ENCODE peak calls at places on chromosome 12, in six cellular contexts. Y is endothelial cell of umbilical vein; B is fibroblast of lung; K is IMR-90; L is CD4-positive, alpha-beta memory T cell; S is adrenal gland. W is an unnamed sample. For H3K36me3 and H3K9me3, the result is how much of the 10 kb centered on the place peaks cover.

GRCh38 chr12:116551952-116552749 is 7.0 kb upstream of the MAP1LC3B2 start:
- DNase-seq in K (peak), L (no peak), Y (peak), B (peak), S (peak), W (no peak)

GRCh38 chr12:75724913-75725312 is 213.5 kb upstream of the KRR1 start:
- DNase-seq in L (no peak), K (peak), B (peak), S (peak), Y (peak), W (peak)

GRCh38 chr12:64828713-64829112 is 4.3 kb downstream of the TBC1D30 start:
- DNase-seq in K (no peak), B (no peak), Y (no peak), S (no peak), L (no peak), W (no peak)

GRCh38 chr12:86521870-86522269 is 265.7 kb upstream of the MGAT4C start:
- DNase-seq in Y (no peak), L (no peak), S (no peak), B (no peak), K (no peak), W (no peak)

GRCh38 chr12:16130359-16130758 is 147.1 kb downstream of the SLC15A5 start:
- DNase-seq in L (no peak), B (no peak), Y (no peak), S (no peak), K (no peak), W (no peak)

GRCh38 chr12:128661216-128661550 is 162.6 kb downstream of the SLC15A4 start:
- DNase-seq in S (no peak), K (no peak), Y (no peak), L (no peak), B (no peak), W (no peak)

GRCh38 chr12:9221476-9221875 is 13.3 kb upstream of the PZP start:
- DNase-seq in K (no peak), Y (no peak), L (no peak), B (peak), S (no peak), W (no peak)

GRCh38 chr12:124321040-124321481 is 26.2 kb downstream of the RFLNA start:
- DNase-seq in B (peak), Y (peak), L (peak), S (peak), K (peak), W (peak)

GRCh38 chr12:15782667-15783066 is 6.5 kb downstream of the EPS8 start:
- DNase-seq in K (no peak), L (no peak), S (no peak), B (no peak), Y (no peak), W (no peak)

GRCh38 chr12:3998968-3999792 is 126.0 kb upstream of the PARP11 start:
- DNase-seq in L (peak), S (no peak), B (no peak), Y (no peak), K (no peak), W (no peak)

GRCh38 chr12:93080994-93081809 is 152.1 kb upstream of the EEA1 start:
- DNase-seq in Y (peak), B (peak), S (no peak), K (peak), L (no peak), W (no peak)

GRCh38 chr12:26555139-26555538 is 277.9 kb downstream of the ITPR2 start:
- DNase-seq in K (peak), B (no peak), L (no peak), S (no peak), Y (no peak), W (peak)

GRCh38 chr12:4134833-4135597 is 138.5 kb upstream of the CCND2 start:
- DNase-seq in K (no peak), Y (no peak), L (no peak), B (no peak), S (no peak), W (no peak)

GRCh38 chr12:8953773-8954402 is 4.4 kb upstream of the M6PR start:
- DNase-seq in L (peak), Y (no peak), K (no peak), S (no peak), B (no peak), W (no peak)

GRCh38 chr12:14239350-14239934 is 126.0 kb upstream of the ATF7IP start:
- DNase-seq in Y (no peak), B (peak), K (no peak), L (no peak), S (peak), W (no peak)

GRCh38 chr12:93833946-93834345 is 156.8 kb downstream of the CRADD start:
- DNase-seq in L (no peak), K (no peak), S (no peak), B (no peak), Y (no peak), W (no peak)

GRCh38 chr12:104704224-104704623 is 247.5 kb downstream of the CHST11 start:
- DNase-seq in B (no peak), L (no peak), S (no peak), K (no peak), Y (no peak), W (no peak)

GRCh38 chr12:20367731-20368652 is at the start of gene PDE3A:
- DNase-seq in S (peak), B (peak), K (peak), L (no peak), Y (peak), W (peak)

GRCh38 chr12:3123729-3124128 is 46.5 kb downstream of the TSPAN9 start:
- DNase-seq in B (no peak), L (no peak), K (no peak), Y (peak), S (no peak), W (peak)

GRCh38 chr12:19872745-19873144 is 433.5 kb downstream of the AEBP2 start:
- DNase-seq in L (no peak), B (no peak), S (no peak), K (no peak), Y (no peak), W (no peak)

GRCh38 chr12:123113038-123113437 is 37.9 kb downstream of the PITPNM2 start:
- DNase-seq in B (no peak), S (no peak), Y (no peak), K (no peak), L (no peak), W (no peak)

GRCh38 chr12:103401421-103401820 is 94.3 kb downstream of the C12orf42 start:
- DNase-seq in K (no peak), B (no peak), L (peak), S (no peak), Y (no peak), W (peak)

GRCh38 chr12:116346751-116347150 is 69.3 kb upstream of the MED13L start:
- DNase-seq in Y (peak), L (no peak), B (peak), S (peak), K (peak), W (peak)

GRCh38 chr12:52607314-52607713 is 6.1 kb upstream of the KRT72 start:
- DNase-seq in L (no peak), K (no peak), S (no peak), Y (no peak), B (no peak), W (no peak)

GRCh38 chr12:3538691-3539030 is 47.7 kb downstream of the PRMT8 start:
- DNase-seq in L (no peak), S (no peak), B (no peak), K (no peak), Y (no peak), W (no peak)

GRCh38 chr12:6647083-6647604 is at the start of gene ACRBP:
- DNase-seq in S (peak), Y (peak), K (peak), L (no peak), B (peak), W (no peak)

GRCh38 chr12:71160585-71160984 is 2.8 kb upstream of the TSPAN8 start:
- DNase-seq in B (no peak), L (no peak), K (no peak), Y (peak), S (no peak), W (no peak)

GRCh38 chr12:123928274-123928865 is 44.3 kb downstream of the CCDC92 start:
- DNase-seq in B (no peak), L (no peak), S (no peak), Y (no peak), K (no peak), W (no peak)

GRCh38 chr12:79988368-79988767 is 53.5 kb upstream of the PPP1R12A start:
- DNase-seq in B (peak), K (peak), Y (no peak), S (no peak), L (no peak), W (no peak)

GRCh38 chr12:55818886-55819285 is 1.0 kb downstream of the ORMDL2 start:
- DNase-seq in Y (no peak), B (peak), K (peak), S (no peak), L (no peak), W (no peak)

GRCh38 chr12:74317078-74317581 is 220.5 kb upstream of the ATXN7L3B start:
- DNase-seq in K (no peak), L (no peak), S (no peak), Y (peak), B (peak), W (peak)

GRCh38 chr12:71243375-71243774 is 85.6 kb upstream of the TSPAN8 start:
- DNase-seq in S (no peak), Y (no peak), K (no peak), L (no peak), B (no peak), W (no peak)

GRCh38 chr12:82688035-82688501 is 1.4 kb downstream of the TMTC2 start:
- DNase-seq in K (no peak), B (peak), S (no peak), L (no peak), Y (peak), W (no peak)

GRCh38 chr12:124456652-124457152 is 110.7 kb downstream of the NCOR2 start:
- DNase-seq in Y (no peak), B (no peak), K (no peak), S (peak), L (peak), W (no peak)

GRCh38 chr12:113456199-113456598 is 15.5 kb downstream of the LHX5 start:
- DNase-seq in S (no peak), B (no peak), K (no peak), Y (no peak), L (no peak), W (no peak)

GRCh38 chr12:19810213-19810612 is 370.9 kb downstream of the AEBP2 start:
- DNase-seq in B (no peak), Y (peak), K (no peak), S (no peak), L (no peak), W (no peak)

GRCh38 chr12:131994589-131994988 is 44.8 kb downstream of the EP400 start:
- DNase-seq in K (no peak), L (no peak), B (no peak), Y (no peak), S (no peak), W (no peak)
- H3K36me3 ChIP-seq in K (under half), L (half or more), B (under half), Y (under half), S (under half), W (half or more)

GRCh38 chr12:89350260-89350659 is 2.0 kb downstream of the DUSP6 start:
- DNase-seq in B (no peak), L (no peak), S (no peak), K (no peak), Y (peak), W (no peak)
- H3K4me3 ChIP-seq in B (peak), L (peak), S (peak), K (peak), Y (peak), W (peak)

GRCh38 chr12:5222729-5223128 is 179.1 kb downstream of the KCNA5 start:
- DNase-seq in B (no peak), L (no peak), K (no peak), S (no peak), Y (no peak), W (no peak)

GRCh38 chr12:5227722-5228274 is 184.1 kb downstream of the KCNA5 start:
- DNase-seq in Y (no peak), B (no peak), K (no peak), L (no peak), S (peak), W (no peak)

GRCh38 chr12:5230861-5231260 is 187.2 kb downstream of the KCNA5 start:
- DNase-seq in K (no peak), L (no peak), B (no peak), Y (no peak), S (no peak), W (no peak)

GRCh38 chr12:5230151-5230550 is 186.5 kb downstream of the KCNA5 start:
- DNase-seq in L (no peak), Y (no peak), K (peak), B (peak), S (no peak), W (peak)

DNA sequence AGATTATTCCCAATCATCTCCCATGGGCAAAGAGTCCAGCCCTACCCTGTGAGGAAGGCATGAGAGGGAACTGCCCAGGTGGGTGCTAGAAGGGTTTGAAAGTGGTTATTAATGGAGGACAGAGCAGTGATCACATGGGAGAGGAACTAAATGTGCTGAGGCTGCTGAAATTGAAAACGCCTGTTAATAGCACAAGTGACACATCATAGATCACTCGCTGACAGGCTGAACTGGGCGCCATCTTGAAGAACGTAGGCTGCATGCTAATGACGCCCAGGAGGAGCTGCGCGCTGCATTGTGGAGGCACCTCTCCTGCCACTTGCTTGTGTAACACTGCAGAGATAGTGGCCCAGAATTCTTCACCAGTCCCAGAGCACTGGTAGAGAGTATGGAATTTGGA is 182.9 kb downstream of the KCNA5 start:
- DNase-seq in B (no peak), L (no peak), K (no peak), S (no peak), Y (no peak), W (no peak)
- H3K9me3 ChIP-seq in B (under half), L (under half), K (under half), S (under half), Y (under half), W (under half)

DNA sequence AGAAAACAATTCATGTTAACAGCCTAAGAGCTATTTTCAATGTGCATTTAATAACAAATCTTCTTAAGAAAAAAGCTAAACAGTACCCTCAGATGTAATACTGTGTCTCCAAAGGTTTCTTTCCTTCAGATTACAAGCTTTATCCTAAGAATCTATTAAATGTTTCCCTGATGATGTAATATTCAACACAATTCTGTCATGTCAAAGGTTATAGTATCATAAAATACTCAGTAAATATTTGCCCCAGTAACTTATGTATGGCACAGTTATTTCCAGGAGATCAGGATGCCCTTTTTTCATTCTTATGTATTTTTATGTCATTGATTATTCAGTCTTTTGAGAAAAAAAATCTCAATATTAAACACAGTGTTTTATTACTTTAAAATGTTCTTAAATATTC is 128.4 kb downstream of the KIF21A start:
- DNase-seq in L (no peak), Y (peak), K (no peak), S (no peak), B (no peak), W (no peak)
- H3K36me3 ChIP-seq in L (under half), Y (under half), K (under half), S (under half), B (under half), W (under half)

DNA sequence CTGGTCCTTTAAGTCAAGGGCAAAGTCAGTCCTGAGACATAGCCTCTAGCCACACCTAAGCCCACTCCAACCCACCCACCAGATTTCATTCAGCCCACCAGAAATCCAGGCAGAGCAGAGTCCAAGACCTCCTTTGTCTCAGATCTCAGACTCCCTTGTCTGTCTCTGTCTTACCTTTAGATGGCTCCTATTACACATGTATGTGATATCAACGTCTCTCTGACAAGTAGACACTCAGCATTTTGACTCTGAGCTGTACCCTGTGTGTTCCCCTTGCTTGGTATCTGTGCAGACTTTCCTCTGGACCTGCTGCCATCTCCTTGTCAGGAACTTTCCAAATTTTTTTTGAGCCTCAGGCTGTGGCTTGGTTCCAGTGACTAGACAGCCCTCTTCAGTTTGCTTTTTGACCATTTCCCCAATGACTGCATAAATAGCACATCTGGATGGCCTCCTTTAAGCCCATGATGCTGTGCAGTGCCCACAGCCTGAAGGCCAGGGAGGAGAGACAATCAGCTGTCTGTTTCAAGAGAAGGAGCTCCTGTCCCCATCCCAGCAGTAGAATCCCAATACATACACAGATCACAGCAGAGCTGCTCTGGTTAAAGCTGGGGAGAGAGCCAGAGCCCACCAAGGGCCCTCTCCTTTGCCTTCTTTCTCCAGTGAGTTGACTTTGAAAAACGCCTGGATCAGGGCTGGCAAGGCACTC is 7.0 kb downstream of the POU6F1 start:
- DNase-seq in S (no peak), K (no peak), B (no peak), L (no peak), Y (no peak), W (no peak)
- H3K4me3 ChIP-seq in S (no peak), K (no peak), B (no peak), L (no peak), Y (no peak), W (no peak)

DNA sequence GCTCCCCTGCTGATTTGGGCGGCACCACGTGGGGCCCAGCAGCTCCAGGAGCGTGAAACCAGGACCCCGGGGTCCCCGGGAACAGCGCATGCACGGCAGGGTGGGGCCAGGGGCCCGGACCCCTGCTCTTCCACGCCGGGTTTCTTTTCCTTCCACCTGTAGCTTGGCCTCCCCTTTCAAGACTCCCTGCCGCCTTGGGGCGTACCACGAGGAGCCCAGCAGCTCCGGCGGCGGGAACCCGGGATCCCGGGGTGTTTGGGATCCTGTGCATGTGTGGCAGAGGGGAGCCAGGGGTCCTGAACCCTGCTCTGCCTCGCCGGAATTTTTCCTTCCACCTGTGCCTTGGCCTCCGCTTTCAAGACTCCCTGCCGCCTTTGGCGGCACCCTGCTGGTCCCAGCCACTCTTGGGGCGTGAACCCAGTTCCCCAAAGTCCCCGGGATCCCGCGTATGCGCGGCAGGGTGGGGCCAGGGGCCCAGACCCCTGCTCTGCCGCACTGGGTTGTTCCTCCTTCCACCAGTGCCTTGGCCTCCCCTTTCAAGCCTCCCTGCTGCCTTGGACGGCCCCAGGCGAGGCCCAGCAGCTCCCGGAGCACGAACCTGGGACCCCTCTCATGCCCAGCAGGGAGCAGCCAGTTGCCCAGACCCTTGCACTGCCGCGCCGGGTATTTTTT is 322.7 kb downstream of the ALG10 start:
- DNase-seq in L (no peak), S (no peak), B (no peak), Y (no peak), K (no peak), W (no peak)
- H3K9me3 ChIP-seq in L (under half), S (under half), B (under half), Y (under half), K (under half), W (under half)

GRCh38 chr12:48933664-48934311 is 8.5 kb upstream of the FKBP11 start:
- DNase-seq in L (peak), B (no peak), K (no peak), S (no peak), Y (no peak), W (no peak)
- H3K36me3 ChIP-seq in L (under half), B (under half), K (under half), S (under half), Y (under half), W (half or more)